ENCODE peak calls at places on chromosome 1, in four cellular contexts. C, F, H and J are unnamed samples.

GRCh38 chr1:56799605-56800398 is 19.4 kb downstream of the FYB2 start:
- DNase-seq in C (no peak), F (no peak), H (no peak), J (no peak)

GRCh38 chr1:159889821-159890252 is 10.1 kb downstream of the CFAP45 start:
- DNase-seq in C (no peak), F (no peak), H (peak; percentile 67), J (no peak)

GRCh38 chr1:143720087-143721023 is 251.4 kb downstream of the FAM72C start:
- DNase-seq in C (peak; percentile 61), F (no peak), H (no peak), J (no peak)

GRCh38 chr1:111334169-111334568 is 43.5 kb downstream of the CHIA start:
- DNase-seq in C (no peak), F (peak; percentile 50), H (peak; percentile 33), J (peak; percentile 54)

GRCh38 chr1:233379869-233380438 is 52.4 kb downstream of the MAP3K21 start:
- DNase-seq in C (no peak), F (no peak), H (no peak), J (no peak)

GRCh38 chr1:224696891-224697765 is 81.0 kb downstream of the CNIH3 start:
- DNase-seq in C (no peak), F (no peak), H (no peak), J (no peak)

GRCh38 chr1:23019851-23020625 is 770 bp downstream of the KDM1A start:
- DNase-seq in C (no peak), F (peak; percentile 44), H (no peak), J (peak; percentile 34)

GRCh38 chr1:20233866-20234265 is 47.5 kb upstream of the PLA2G2C start:
- DNase-seq in C (no peak), F (no peak), H (no peak), J (no peak)

GRCh38 chr1:203144661-203145060 is 17.1 kb downstream of the ADORA1 start:
- DNase-seq in C (no peak), F (peak; percentile 6), H (no peak), J (no peak)

GRCh38 chr1:15469836-15470495 is 5.9 kb upstream of the CELA2B start:
- DNase-seq in C (no peak), F (no peak), H (no peak), J (no peak)

GRCh38 chr1:205351984-205352713 is 4.6 kb downstream of the KLHDC8A start:
- DNase-seq in C (peak; percentile 67), F (peak; percentile 12), H (no peak), J (no peak)

GRCh38 chr1:38207275-38207674 is 160.7 kb upstream of the POU3F1 start:
- DNase-seq in C (no peak), F (no peak), H (no peak), J (no peak)

GRCh38 chr1:178768423-178768822 is 43.4 kb downstream of the RALGPS2 start:
- DNase-seq in C (peak; percentile 50), F (peak; percentile 20), H (no peak), J (peak; percentile 56)

GRCh38 chr1:198902616-198903140 is 263.8 kb downstream of the PTPRC start:
- DNase-seq in C (no peak), F (no peak), H (no peak), J (no peak)

DNA sequence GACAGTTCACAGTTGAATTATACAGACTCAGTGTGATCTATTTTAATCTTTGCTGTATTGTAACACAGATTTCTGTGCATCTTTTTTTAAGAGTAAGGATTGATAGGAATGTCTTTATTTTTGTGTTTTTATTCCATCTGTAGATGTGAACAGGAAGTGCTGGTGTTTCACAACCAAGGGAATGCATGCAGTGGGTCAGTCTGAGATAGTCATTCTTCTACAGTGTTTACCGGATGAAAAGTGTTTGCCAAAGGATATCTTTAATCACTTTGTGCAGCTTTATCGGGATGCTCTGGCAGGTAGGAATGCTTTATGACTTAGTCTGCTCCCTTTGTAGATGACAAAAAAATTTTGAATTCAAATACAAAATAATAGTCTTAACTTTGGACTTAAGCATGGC is 84.5 kb downstream of the CC2D1B start:
- DNase-seq in C (no peak), F (peak; percentile 91), H (no peak), J (no peak)
- TF ChIP-seq SUZ12 in C (no peak), F (no peak), H (no peak), J (no peak)

GRCh38 chr1:184422490-184423233 is 35.8 kb downstream of the C1orf21 start:
- DNase-seq in C (no peak), F (no peak), H (no peak), J (no peak)

GRCh38 chr1:184416921-184417320 is 30.1 kb downstream of the C1orf21 start:
- DNase-seq in C (no peak), F (no peak), H (no peak), J (no peak)

GRCh38 chr1:184416476-184416875 is 29.6 kb downstream of the C1orf21 start:
- DNase-seq in C (no peak), F (no peak), H (no peak), J (no peak)

GRCh38 chr1:184419734-184420161 is 32.9 kb downstream of the C1orf21 start:
- DNase-seq in C (no peak), F (no peak), H (no peak), J (no peak)

GRCh38 chr1:184418955-184419733 is 32.3 kb downstream of the C1orf21 start:
- DNase-seq in C (no peak), F (no peak), H (no peak), J (no peak)
- TF ChIP-seq SP1 in C (no peak), F (no peak), H (no peak), J (no peak)

GRCh38 chr1:93670141-93670540 is 11.5 kb downstream of the BCAR3 start:
- DNase-seq in C (no peak), F (no peak), H (no peak), J (no peak)
- TF ChIP-seq SUZ12 in C (no peak), F (no peak), H (no peak), J (no peak)

DNA sequence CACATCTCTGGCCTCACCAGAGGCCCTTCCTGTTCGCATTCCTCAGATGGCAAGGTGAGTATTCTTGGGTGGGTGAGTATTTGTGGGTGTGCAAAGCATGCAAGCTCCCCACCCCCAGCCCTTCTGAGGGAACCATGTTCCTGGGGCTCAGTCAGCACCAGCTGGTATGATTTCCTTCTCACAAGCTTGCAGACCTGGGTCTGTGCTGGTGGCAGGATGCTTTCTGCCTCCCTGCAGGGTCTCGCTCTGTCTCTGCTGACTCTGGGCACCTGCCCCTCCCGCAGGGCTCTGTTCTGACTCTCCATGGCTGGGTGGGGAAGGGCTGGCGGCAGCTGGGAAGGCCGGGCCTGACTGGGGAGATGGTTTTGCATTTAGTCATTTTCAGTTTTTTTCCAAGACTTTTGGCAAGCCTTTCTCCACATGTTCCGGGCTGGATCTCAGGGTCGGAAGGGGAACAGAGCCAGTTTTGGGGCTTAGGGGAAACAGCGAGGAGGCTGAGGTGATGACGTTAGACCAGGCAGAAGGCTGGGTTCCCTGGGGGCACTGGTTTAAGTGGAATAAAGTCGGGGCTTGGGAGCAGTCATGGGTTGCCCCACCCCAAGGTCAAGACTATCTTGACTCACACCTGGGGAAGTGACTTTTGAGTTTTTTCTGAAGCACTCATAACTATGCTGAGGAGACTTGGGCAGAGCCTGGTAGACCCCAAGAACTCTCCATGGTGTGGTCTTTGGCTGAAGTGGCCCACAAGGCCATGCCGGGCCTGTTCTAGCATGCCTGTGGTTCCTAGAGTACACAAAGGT is 6.2 kb downstream of the RASSF5 start:
- DNase-seq in C (no peak), F (no peak), H (no peak), J (no peak)
- TF ChIP-seq SP1 in C (no peak), F (no peak), H (no peak), J (no peak)

GRCh38 chr1:1081311-1082238 is 7.5 kb upstream of the RNF223 start:
- DNase-seq in C (peak; percentile 46), F (no peak), H (no peak), J (no peak)

GRCh38 chr1:1079408-1080121 is 5.5 kb upstream of the RNF223 start:
- DNase-seq in C (peak; percentile 82), F (peak; percentile 79), H (no peak), J (peak; percentile 41)

GRCh38 chr1:1082239-1083180 is 8.4 kb upstream of the RNF223 start:
- DNase-seq in C (no peak), F (no peak), H (no peak), J (no peak)

GRCh38 chr1:1080122-1080753 is 6.1 kb upstream of the RNF223 start:
- DNase-seq in C (peak; percentile 90), F (peak; percentile 45), H (no peak), J (peak; percentile 43)

GRCh38 chr1:1080951-1081310 is 6.8 kb upstream of the RNF223 start:
- DNase-seq in C (peak; percentile 54), F (no peak), H (no peak), J (no peak)
- TF ChIP-seq SUZ12 in C (no peak), F (no peak), H (no peak), J (no peak)

DNA sequence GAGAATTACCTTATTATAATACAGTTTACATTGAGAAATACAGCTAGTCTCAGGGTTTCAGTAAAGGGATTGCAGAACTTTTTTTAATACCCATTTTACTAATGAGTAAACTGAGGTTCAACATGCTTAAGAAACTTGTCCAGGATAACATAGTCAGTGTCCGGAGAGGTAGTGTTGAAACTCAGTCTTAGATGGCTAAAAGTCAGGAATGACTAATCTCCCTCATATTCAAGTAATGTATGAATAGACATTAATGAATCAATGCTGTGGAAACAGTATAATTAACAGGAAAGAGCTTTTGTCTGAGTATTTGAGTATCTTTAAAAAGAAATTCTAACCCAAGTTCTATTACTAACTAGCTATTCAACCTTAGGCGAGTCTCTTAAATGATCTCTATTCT is 397.6 kb downstream of the PLA2G4A start:
- DNase-seq in C (no peak), F (no peak), H (no peak), J (no peak)
- TF ChIP-seq SP1 in C (no peak), F (no peak), H (no peak), J (no peak)

DNA sequence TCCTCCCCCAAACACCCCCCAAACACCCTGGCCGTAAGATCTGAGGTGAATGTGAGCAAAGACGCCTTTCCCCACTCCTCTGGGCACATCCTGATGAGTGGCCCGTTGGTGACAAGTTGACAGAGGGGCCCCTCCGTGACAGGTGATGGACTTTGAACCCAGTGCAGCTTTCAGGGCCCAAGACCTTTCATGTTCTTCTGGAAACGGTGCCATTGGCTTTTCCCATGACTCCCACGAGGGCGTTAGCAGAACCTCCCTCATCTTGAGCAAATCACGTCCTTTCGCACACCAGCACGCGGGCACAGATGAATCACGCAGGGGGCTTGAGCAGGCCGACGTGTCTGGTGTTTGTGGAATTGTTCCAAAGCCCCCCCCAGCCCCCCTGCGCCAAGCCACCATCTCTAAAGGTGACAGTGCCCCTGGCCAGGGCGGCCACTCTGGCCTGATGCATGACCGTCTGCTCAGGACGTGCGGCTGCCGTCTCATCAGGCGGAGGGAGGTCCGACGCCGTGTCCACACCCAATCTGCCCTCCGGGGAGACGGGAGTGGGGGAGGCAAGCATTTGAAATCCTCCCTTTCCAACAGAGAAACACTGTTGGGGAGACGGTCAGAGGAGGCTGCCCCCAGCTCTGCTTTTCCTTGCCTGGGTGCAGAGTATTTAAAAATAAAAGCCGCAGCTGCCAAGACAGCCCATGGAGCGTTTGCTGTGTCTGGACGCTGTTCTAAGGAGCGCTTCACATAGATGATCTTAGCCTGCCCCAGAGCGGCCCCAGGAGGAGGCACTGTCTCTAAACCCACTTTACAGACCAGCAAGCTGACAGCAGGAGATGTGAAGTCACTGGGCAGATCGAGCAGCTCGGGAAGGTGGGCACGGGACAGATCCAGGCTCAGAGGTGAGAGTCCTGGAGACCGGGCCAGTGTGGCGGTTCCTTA is 98.3 kb upstream of the ARHGEF16 start:
- DNase-seq in C (no peak), F (peak; percentile 70), H (no peak), J (no peak)
- TF ChIP-seq SUZ12 in C (no peak), F (no peak), H (no peak), J (no peak)

DNA sequence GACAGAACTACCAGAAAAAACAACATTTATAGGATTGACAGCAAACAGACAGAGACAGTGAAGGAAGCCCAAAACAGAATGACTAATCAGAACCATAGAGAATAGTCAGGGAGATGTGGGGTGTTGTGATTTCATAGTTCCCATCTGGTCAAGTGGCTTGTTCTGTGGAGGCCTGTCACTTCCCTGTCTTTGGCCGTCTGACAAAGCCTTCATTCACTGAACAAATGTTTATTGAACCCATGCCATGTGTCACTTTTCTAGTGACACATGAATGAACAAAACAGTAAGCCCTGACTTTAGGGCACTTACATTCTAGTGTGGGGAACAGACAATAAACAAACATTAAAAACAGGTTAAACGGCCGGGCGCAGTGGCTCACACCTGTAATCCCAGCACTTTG is 3.2 kb upstream of the SRRM1 start:
- DNase-seq in C (no peak), F (peak; percentile 72), H (no peak), J (no peak)
- TF ChIP-seq SP1 in C (no peak), F (no peak), H (no peak), J (no peak)